ENCODE peak calls at places on chromosomes 5 and 9, in ten cellular contexts. M is NCI-H2081, G is left ventricle myocardium superior, Y is WTC11, R is MV-4-11, Z is NCI-H1105 treated with DMSO at 0.1 percent for 48 hours, B is cardiac muscle cell, J is DMS 273 treated with DMSO at 0.1 percent for 48 hours, S is Calu3, F is progenitor cell of endocrine pancreas. X is an unnamed sample.

GRCh38 chr9:123825337-123825736 is 104.6 kb downstream of the DENND1A start:
- DNase-seq in G (no peak), Z (peak; percentile 7), M (peak; percentile 1), J (no peak), F (no peak), Y (no peak), B (no peak), R (no peak), S (no peak), X (no peak)

GRCh38 chr5:157485340-157485739 is 25.3 kb downstream of the NIPAL4 start:
- DNase-seq in F (no peak), Y (no peak), B (no peak), R (no peak), S (no peak), Z (no peak), G (no peak), M (no peak), J (no peak), X (no peak)

GRCh38 chr9:136646827-136647711 is 15.6 kb upstream of the EGFL7 start:
- DNase-seq in G (peak; percentile 37), Y (no peak), S (no peak), R (no peak), F (no peak), Z (no peak), M (no peak), J (no peak), B (no peak), X (no peak)

GRCh38 chr5:171957591-171958251 is 48.7 kb downstream of the FBXW11 start:
- DNase-seq in M (no peak), S (no peak), Z (no peak), F (no peak), J (no peak), R (peak; percentile 43), B (no peak), Y (no peak), G (no peak), X (no peak)

GRCh38 chr5:107672212-107673105 is 1.7 kb upstream of the EFNA5 start:
- DNase-seq in G (peak; percentile 86), R (no peak), M (peak; percentile 95), Z (peak; percentile 90), Y (peak; percentile 87), S (peak; percentile 94), F (peak; percentile 63), B (peak; percentile 95), J (peak; percentile 97), X (peak; percentile 98)

GRCh38 chr5:133456933-133457402 is 155.4 kb downstream of the FSTL4 start:
- DNase-seq in B (no peak), F (no peak), M (no peak), R (peak; percentile 67), Y (no peak), J (no peak), S (no peak), G (no peak), Z (no peak), X (no peak)

GRCh38 chr9:109264865-109265532 is 55.9 kb downstream of the EPB41L4B start:
- DNase-seq in Y (no peak), S (no peak), F (no peak), Z (no peak), M (peak; percentile 48), B (no peak), R (no peak), J (peak; percentile 36), G (peak; percentile 61), X (no peak)

GRCh38 chr9:124621371-124622328 is 114.5 kb upstream of the NR5A1 start:
- DNase-seq in Y (no peak), M (no peak), J (no peak), R (no peak), Z (no peak), F (no peak), G (no peak), B (no peak), S (peak; percentile 3), X (no peak)

GRCh38 chr9:34197756-34198711 is 19.2 kb downstream of the UBAP1 start:
- DNase-seq in B (no peak), R (peak; percentile 71), M (no peak), J (no peak), F (no peak), Y (peak; percentile 55), Z (no peak), S (no peak), G (no peak), X (peak; percentile 8)

GRCh38 chr5:149422429-149423286 is 43.6 kb upstream of the IL17B start:
- DNase-seq in R (no peak), Z (no peak), M (no peak), F (no peak), S (no peak), G (peak; percentile 85), B (peak; percentile 95), J (no peak), Y (peak; percentile 49), X (no peak)

GRCh38 chr9:72454871-72455471 is 66.4 kb upstream of the TMC1 start:
- DNase-seq in Y (no peak), Z (peak; percentile 3), S (peak; percentile 12), J (no peak), B (no peak), M (no peak), F (no peak), R (no peak), G (no peak), X (no peak)

GRCh38 chr9:37424686-37425297 is 2.3 kb downstream of the GRHPR start:
- DNase-seq in S (no peak), M (no peak), Z (no peak), G (no peak), R (no peak), J (no peak), B (no peak), F (no peak), Y (no peak), X (no peak)

GRCh38 chr9:123669355-123669754 is 260.6 kb downstream of the DENND1A start:
- DNase-seq in B (no peak), S (no peak), J (no peak), Y (no peak), F (no peak), G (no peak), R (no peak), M (no peak), Z (no peak), X (no peak)

GRCh38 chr9:137053944-137054931 is at the start of gene ENTPD2:
- DNase-seq in Y (peak; percentile 56), G (no peak), B (no peak), S (peak; percentile 79), Z (peak; percentile 22), J (no peak), M (peak; percentile 69), R (no peak), F (no peak), X (no peak)

GRCh38 chr9:115941561-115942315 is 211.9 kb upstream of the PAPPA start:
- DNase-seq in G (no peak), M (no peak), Z (no peak), S (no peak), R (peak; percentile 43), B (no peak), F (no peak), Y (no peak), J (no peak), X (no peak)

GRCh38 chr9:88339322-88339721 is 48.9 kb upstream of the SPIN1 start:
- DNase-seq in J (no peak), S (no peak), G (no peak), M (no peak), B (no peak), R (peak; percentile 80), F (no peak), Z (no peak), Y (no peak), X (no peak)

GRCh38 chr9:125524522-125524921 is 182.5 kb downstream of the MAPKAP1 start:
- DNase-seq in F (no peak), S (no peak), G (no peak), Y (peak; percentile 57), B (no peak), R (no peak), M (no peak), Z (no peak), J (no peak), X (no peak)

GRCh38 chr9:89791754-89792153 is 186.9 kb downstream of the GADD45G start:
- DNase-seq in S (no peak), R (no peak), M (no peak), J (peak; percentile 43), B (no peak), Y (no peak), Z (no peak), F (no peak), G (no peak), X (no peak)

GRCh38 chr9:38339496-38339895 is 53.0 kb upstream of the ALDH1B1 start:
- DNase-seq in F (no peak), S (no peak), Y (no peak), B (no peak), J (peak; percentile 44), G (peak; percentile 41), R (no peak), Z (no peak), M (no peak), X (peak; percentile 92)

GRCh38 chr5:67515762-67516161 is 319.2 kb upstream of the CD180 start:
- DNase-seq in G (no peak), Z (no peak), M (no peak), J (no peak), F (no peak), S (no peak), Y (no peak), B (no peak), R (no peak), X (no peak)